ENCODE peak calls at places on chromosomes 13 and 19, in seven cellular contexts. T, G, M, X, I, U and E are unnamed samples.
A peak's percentile ranks its signal among the peaks of the same experiment; 100 is the strongest.

GRCh38 chr19:6276447-6276846 is 3.3 kb downstream of the MLLT1 start:
- DNase-seq in T (no peak), G (peak; percentile 72), M (no peak), X (peak; percentile 95), I (no peak), U (no peak), E (no peak)

GRCh38 chr19:49533551-49534488 is 6.0 kb downstream of the RCN3 start:
- DNase-seq in T (peak; percentile 68), G (peak; percentile 88), M (peak; percentile 68), X (peak; percentile 95), I (peak; percentile 77), U (peak; percentile 46), E (peak; percentile 91)

GRCh38 chr19:3633559-3633988 is 7.0 kb upstream of the CACTIN start:
- DNase-seq in T (no peak), G (no peak), M (no peak), X (no peak), I (no peak), U (no peak), E (no peak)

GRCh38 chr19:792361-792885 is 4.8 kb upstream of the PTBP1 start:
- DNase-seq in T (no peak), G (no peak), M (no peak), X (no peak), I (no peak), U (no peak), E (no peak)

GRCh38 chr19:29988351-29988750 is 46.3 kb downstream of the URI1 start:
- DNase-seq in T (no peak), G (no peak), M (no peak), X (no peak), I (no peak), U (no peak), E (no peak)

GRCh38 chr13:91142572-91142971 is 204.9 kb upstream of the MIR17HG start:
- DNase-seq in T (no peak), G (no peak), M (no peak), X (no peak), I (no peak), U (no peak), E (no peak)

GRCh38 chr13:93797463-93797862 is 570.9 kb downstream of the GPC6 start:
- DNase-seq in T (no peak), G (no peak), M (no peak), X (no peak), I (peak; percentile 37), U (no peak), E (no peak)

GRCh38 chr13:109904218-109904617 is 117.8 kb upstream of the IRS2 start:
- DNase-seq in T (no peak), G (no peak), M (no peak), X (no peak), I (no peak), U (no peak), E (no peak)

GRCh38 chr13:26719356-26719945 is 41.1 kb downstream of the GPR12 start:
- DNase-seq in T (no peak), G (no peak), M (no peak), X (no peak), I (no peak), U (no peak), E (peak; percentile 49)

GRCh38 chr19:55923556-55923955 is 8.6 kb downstream of the NLRP13 start:
- DNase-seq in T (no peak), G (no peak), M (no peak), X (peak; percentile 20), I (no peak), U (no peak), E (peak; percentile 44)

GRCh38 chr13:41546372-41547252 is 89.3 kb downstream of the RGCC start:
- DNase-seq in T (no peak), G (no peak), M (no peak), X (no peak), I (no peak), U (no peak), E (no peak)

GRCh38 chr19:12833747-12834417 is 497 bp downstream of the RTBDN start:
- DNase-seq in T (peak; percentile 26), G (no peak), M (no peak), X (no peak), I (peak; percentile 28), U (peak; percentile 23), E (no peak)

GRCh38 chr13:83943530-83944279 is 61.4 kb upstream of the SLITRK1 start:
- DNase-seq in T (no peak), G (no peak), M (no peak), X (no peak), I (peak; percentile 6), U (no peak), E (no peak)

GRCh38 chr19:34837262-34837661 is 64.2 kb upstream of the ZNF599 start:
- DNase-seq in T (peak; percentile 14), G (peak; percentile 64), M (no peak), X (no peak), I (no peak), U (no peak), E (peak; percentile 64)

GRCh38 chr13:36806102-36806501 is 12.9 kb upstream of the RFXAP start:
- DNase-seq in T (no peak), G (no peak), M (no peak), X (no peak), I (no peak), U (no peak), E (no peak)

GRCh38 chr19:35031072-35031881 is 1.0 kb downstream of the SCN1B start:
- DNase-seq in T (no peak), G (no peak), M (no peak), X (no peak), I (no peak), U (no peak), E (no peak)

GRCh38 chr19:51147663-51148062 is 5.6 kb downstream of the SIGLEC7 start:
- DNase-seq in T (no peak), G (no peak), M (no peak), X (no peak), I (no peak), U (no peak), E (no peak)

GRCh38 chr13:50616101-50616500 is 227.4 kb downstream of the DLEU7 start:
- DNase-seq in T (no peak), G (no peak), M (no peak), X (no peak), I (no peak), U (no peak), E (no peak)

GRCh38 chr13:43171489-43171888 is 148.1 kb downstream of the DNAJC15 start:
- DNase-seq in T (no peak), G (no peak), M (no peak), X (no peak), I (no peak), U (no peak), E (no peak)

GRCh38 chr13:33479066-33479465 is 193.5 kb upstream of the STARD13 start:
- DNase-seq in T (no peak), G (no peak), M (no peak), X (no peak), I (no peak), U (no peak), E (no peak)

GRCh38 chr13:66224644-66225043 is 1005.5 kb downstream of the PCDH9 start:
- DNase-seq in T (no peak), G (no peak), M (no peak), X (no peak), I (no peak), U (no peak), E (no peak)

GRCh38 chr19:1324792-1325567 is 39.3 kb downstream of the EFNA2 start:
- DNase-seq in T (peak; percentile 13), G (peak; percentile 55), M (peak; percentile 28), X (peak; percentile 94), I (no peak), U (no peak), E (no peak)

GRCh38 chr13:39385154-39385553 is 217.8 kb downstream of the LHFPL6 start:
- DNase-seq in T (no peak), G (no peak), M (no peak), X (no peak), I (no peak), U (no peak), E (no peak)

GRCh38 chr19:39434123-39435076 is 1.3 kb downstream of the RPS16 start:
- DNase-seq in T (no peak), G (no peak), M (no peak), X (no peak), I (no peak), U (no peak), E (no peak)

GRCh38 chr13:34011552-34012085 is 193.7 kb downstream of the RFC3 start:
- DNase-seq in T (no peak), G (no peak), M (no peak), X (no peak), I (no peak), U (no peak), E (no peak)

GRCh38 chr13:46369506-46370268 is 17.4 kb downstream of the RUBCNL start:
- DNase-seq in T (no peak), G (no peak), M (no peak), X (no peak), I (peak; percentile 64), U (no peak), E (no peak)
- TF ChIP-seq CTCF in T (no peak), G (no peak), M (no peak), X (no peak), I (no peak), U (no peak), E (no peak)

GRCh38 chr19:44820648-44821609 is 12.0 kb downstream of the BCAM start:
- DNase-seq in T (no peak), G (no peak), M (no peak), X (no peak), I (no peak), U (no peak), E (no peak)
- TF ChIP-seq CTCF in T (no peak), G (no peak), M (no peak), X (no peak), I (no peak), U (no peak), E (no peak)

DNA sequence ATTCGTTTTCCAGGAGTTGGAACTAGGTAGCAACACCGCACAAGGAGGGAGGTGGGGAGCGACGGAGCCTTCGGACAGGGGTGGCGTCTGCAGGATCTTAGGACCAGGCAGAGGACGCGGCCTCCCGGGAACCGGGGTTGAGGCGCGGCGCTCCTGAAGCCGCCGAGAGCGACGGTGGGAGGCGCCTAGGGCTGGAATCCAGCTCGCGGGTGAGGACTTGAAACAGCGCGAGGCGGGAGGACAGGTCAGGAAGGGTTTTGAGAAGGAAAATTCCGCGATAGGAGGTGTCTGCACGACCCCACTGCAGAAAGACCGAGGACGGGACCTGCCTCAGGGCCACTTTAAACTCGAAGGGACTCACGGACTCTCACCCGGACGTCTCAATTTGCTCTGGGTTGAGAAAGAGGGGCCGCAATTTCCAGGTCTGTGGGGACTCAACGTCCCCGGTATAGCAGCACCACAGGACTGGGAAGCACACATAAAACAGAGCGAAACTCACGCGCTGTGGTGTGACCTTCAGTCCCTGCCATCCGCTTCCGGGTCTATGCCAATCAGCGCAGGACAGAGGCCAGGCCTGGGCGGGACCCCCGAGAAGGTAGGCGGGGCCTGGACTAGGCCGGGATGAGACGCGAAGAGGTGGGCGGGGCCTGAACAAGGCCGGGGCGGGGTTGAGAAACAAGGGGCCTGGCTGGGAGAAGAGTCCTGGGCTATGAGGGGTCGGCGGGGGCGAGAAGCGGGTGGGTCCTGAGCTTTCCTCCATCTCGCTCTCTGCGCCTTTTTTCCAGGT is at the start of gene ZNF320:
- DNase-seq in T (peak; percentile 93), G (peak; percentile 98), M (peak; percentile 98), X (peak; percentile 99), I (peak; percentile 91), U (peak; percentile 95), E (peak; percentile 97)
- TF ChIP-seq CTCF in T (no peak), G (no peak), M (no peak), X (no peak), I (no peak), U (no peak), E (no peak)

GRCh38 chr19:47794526-47794925 is 9.8 kb downstream of the TPRX1 start:
- DNase-seq in T (no peak), G (no peak), M (no peak), X (no peak), I (no peak), U (no peak), E (no peak)
- TF ChIP-seq CTCF in T (no peak), G (no peak), M (no peak), X (no peak), I (no peak), U (no peak), E (no peak)